ENCODE peak calls at places on chromosomes 5 and 9, in nine cellular contexts. H is PC-3, L is AG09309, U is SJSA1, K is body of pancreas, R is psoas muscle, F is neural progenitor cell, O is astrocyte of the spinal cord, N is aorta. C is an unnamed sample.

GRCh38 chr5:90709323-90710148 is 150.9 kb downstream of the ADGRV1 start:
- DNase-seq in H (peak), L (peak), U (no peak), K (peak), R (no peak), F (peak), O (peak), N (no peak), C (no peak)

GRCh38 chr9:98989036-98990000 is 45.6 kb downstream of the COL15A1 start:
- DNase-seq in H (peak), L (peak), U (peak), K (peak), R (peak), F (peak), O (peak), N (peak), C (peak)

GRCh38 chr9:138020120-138020794 is 142.7 kb downstream of the CACNA1B start:
- DNase-seq in H (no peak), L (no peak), U (no peak), K (no peak), R (peak), F (no peak), O (no peak), N (no peak), C (no peak)

GRCh38 chr5:107306597-107306996 is 364.1 kb downstream of the EFNA5 start:
- DNase-seq in H (no peak), L (no peak), U (no peak), K (no peak), R (no peak), F (no peak), O (no peak), N (no peak), C (no peak)

GRCh38 chr9:134335095-134335489 is 8.8 kb downstream of the RXRA start:
- DNase-seq in H (peak), L (no peak), U (no peak), K (no peak), R (peak), F (no peak), O (no peak), N (no peak), C (no peak)

GRCh38 chr5:98109561-98110006 is 663.9 kb upstream of the RGMB start:
- DNase-seq in H (peak), L (peak), U (peak), K (no peak), R (no peak), F (no peak), O (peak), N (no peak), C (no peak)

GRCh38 chr5:62825623-62826220 is 247.1 kb downstream of the LRRC70 start:
- DNase-seq in H (no peak), L (no peak), U (no peak), K (no peak), R (no peak), F (no peak), O (no peak), N (no peak), C (no peak)

GRCh38 chr5:110054240-110054639 is 364.5 kb downstream of the MAN2A1 start:
- DNase-seq in H (peak), L (no peak), U (no peak), K (peak), R (no peak), F (peak), O (peak), N (no peak), C (peak)

GRCh38 chr5:23996525-23996924 is 489.1 kb downstream of the PRDM9 start:
- DNase-seq in H (no peak), L (no peak), U (no peak), K (no peak), R (no peak), F (no peak), O (no peak), N (no peak), C (no peak)

GRCh38 chr5:76264681-76265080 is 138.4 kb upstream of the IQGAP2 start:
- DNase-seq in H (no peak), L (no peak), U (no peak), K (no peak), R (no peak), F (no peak), O (no peak), N (no peak), C (no peak)

GRCh38 chr9:131020388-131020787 is 11.4 kb downstream of the LAMC3 start:
- DNase-seq in H (peak), L (peak), U (no peak), K (no peak), R (peak), F (no peak), O (peak), N (no peak), C (no peak)

GRCh38 chr5:63960646-63961045 is 1.6 kb downstream of the HTR1A start:
- DNase-seq in H (no peak), L (no peak), U (no peak), K (no peak), R (peak), F (no peak), O (no peak), N (no peak), C (no peak)

GRCh38 chr5:62178258-62178657 is 127.7 kb upstream of the KIF2A start:
- DNase-seq in H (no peak), L (no peak), U (no peak), K (no peak), R (no peak), F (no peak), O (no peak), N (no peak), C (no peak)

GRCh38 chr5:145704724-145705123 is 130.4 kb downstream of the PRELID2 start:
- DNase-seq in H (no peak), L (no peak), U (no peak), K (no peak), R (no peak), F (peak), O (no peak), N (no peak), C (no peak)

GRCh38 chr5:5738797-5739489 is 316.5 kb downstream of the ICE1 start:
- DNase-seq in H (no peak), L (no peak), U (no peak), K (no peak), R (no peak), F (no peak), O (no peak), N (no peak), C (no peak)
- H3K4me3 ChIP-seq in H (no peak), L (no peak), U (no peak), K (no peak), R (no peak), F (no peak), O (no peak), N (no peak), C (no peak)

DNA sequence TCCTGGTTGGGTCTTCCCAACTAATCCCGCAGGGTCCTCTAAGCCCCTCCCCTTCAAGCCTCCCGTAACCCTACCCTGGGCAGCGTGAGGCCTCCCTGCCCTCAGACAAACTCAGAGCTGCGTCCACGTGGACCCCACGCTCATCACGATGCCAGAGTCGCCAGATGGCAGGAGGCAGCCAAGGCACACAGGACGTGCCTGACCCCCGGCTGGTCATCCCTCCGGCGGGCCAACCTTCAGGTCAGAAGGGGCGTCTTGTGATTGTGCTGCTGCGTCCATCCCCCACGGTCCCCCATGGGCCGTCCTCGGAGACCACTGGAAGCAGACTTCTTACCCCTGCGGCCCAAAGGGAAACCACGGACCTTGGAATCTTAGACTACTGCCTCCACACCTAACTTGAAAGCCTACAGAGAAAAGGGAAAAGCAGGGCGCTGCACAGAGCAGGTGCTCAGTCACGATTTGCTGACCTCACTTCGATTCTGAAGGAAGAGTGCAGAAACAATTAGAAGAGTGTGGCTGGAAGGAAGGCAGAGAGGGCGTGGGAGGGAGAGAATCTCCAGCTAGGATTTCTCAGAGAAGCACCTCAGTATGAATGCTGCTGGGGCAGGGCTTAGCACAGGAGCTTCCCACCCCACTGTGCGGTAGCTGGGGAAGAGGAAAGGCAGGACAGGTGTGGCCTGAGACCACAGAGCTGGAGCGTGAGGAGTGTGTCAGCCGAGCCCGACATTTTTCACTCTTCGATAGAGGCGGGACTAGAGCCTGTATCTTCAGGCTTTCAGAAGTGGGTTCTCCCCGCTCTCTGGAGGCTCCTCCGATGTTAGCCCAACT is 174.8 kb downstream of the ERCC6L2 start:
- DNase-seq in H (no peak), L (no peak), U (no peak), K (no peak), R (no peak), F (no peak), O (no peak), N (no peak), C (no peak)
- H3K4me3 ChIP-seq in H (no peak), L (no peak), U (no peak), K (no peak), R (no peak), F (no peak), O (no peak), N (no peak), C (no peak)

GRCh38 chr9:133254471-133254870 is 20.5 kb downstream of the ABO start:
- DNase-seq in H (no peak), L (no peak), U (no peak), K (no peak), R (no peak), F (no peak), O (no peak), N (no peak), C (no peak)
- H3K4me3 ChIP-seq in H (no peak), L (no peak), U (no peak), K (no peak), R (no peak), F (no peak), O (no peak), N (no peak), C (no peak)

GRCh38 chr9:96154081-96154480 is 147.9 kb downstream of the HSD17B3 start:
- DNase-seq in H (no peak), L (no peak), U (no peak), K (no peak), R (no peak), F (no peak), O (no peak), N (peak), C (no peak)
- H3K4me3 ChIP-seq in H (no peak), L (no peak), U (no peak), K (no peak), R (no peak), F (no peak), O (no peak), N (no peak), C (no peak)

DNA sequence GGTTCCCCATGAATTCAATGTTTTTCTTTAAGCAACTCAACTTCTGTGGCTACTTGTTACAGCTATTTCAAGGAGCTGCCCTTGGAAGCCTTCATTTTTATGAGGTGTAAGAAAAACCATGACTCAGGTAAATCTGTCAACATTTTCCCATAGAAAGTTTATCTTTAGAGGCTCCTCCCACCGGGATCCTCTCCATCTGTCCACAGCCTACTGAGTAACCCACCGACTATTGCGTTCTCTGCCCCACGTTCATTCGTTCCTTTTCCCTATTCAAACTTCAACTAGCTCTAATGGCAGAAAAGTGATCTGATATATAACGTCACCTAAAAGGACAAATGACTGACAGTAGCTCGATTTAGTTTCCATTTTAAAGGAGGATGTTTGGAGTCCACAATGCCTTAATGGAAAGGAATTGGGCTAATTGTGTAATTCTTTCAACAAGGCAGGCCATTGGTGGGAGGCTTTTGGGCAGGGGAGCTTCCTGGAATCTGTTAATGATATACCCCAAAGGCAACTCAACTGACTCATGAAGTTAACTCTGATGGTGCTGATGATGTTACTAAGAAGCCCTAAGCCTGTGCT is 29.3 kb upstream of the NR3C1 start:
- DNase-seq in H (no peak), L (no peak), U (no peak), K (no peak), R (no peak), F (no peak), O (no peak), N (no peak), C (no peak)
- H3K4me3 ChIP-seq in H (no peak), L (no peak), U (no peak), K (no peak), R (no peak), F (no peak), O (no peak), N (no peak), C (no peak)

DNA sequence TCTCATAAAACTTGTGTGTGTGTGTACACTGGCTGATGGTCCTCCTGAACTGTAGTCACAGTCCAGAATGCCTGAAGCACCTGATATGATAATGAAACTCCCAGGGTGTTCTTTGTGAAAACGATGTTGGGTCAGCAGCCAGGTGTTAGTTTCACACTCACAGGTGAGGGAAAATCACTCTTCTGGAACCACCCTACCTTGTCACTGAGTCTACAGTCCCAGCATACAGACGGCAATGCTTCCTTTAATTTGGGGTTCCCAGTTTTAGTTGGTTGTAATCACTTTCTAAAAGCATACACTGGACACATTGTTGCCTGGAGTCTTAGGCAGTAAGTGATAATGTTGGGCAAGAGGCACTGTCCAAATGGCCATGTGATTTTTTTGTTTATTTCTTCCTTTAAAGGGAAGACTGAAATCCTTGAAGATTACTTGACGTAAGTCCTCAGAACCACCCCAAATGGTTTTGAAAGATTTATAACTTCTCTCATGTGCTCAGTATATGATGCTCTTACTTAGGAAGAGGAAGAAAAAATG is 18.2 kb upstream of the MGAT1 start:
- DNase-seq in H (no peak), L (no peak), U (no peak), K (peak), R (no peak), F (no peak), O (no peak), N (no peak), C (no peak)
- H3K4me3 ChIP-seq in H (no peak), L (no peak), U (no peak), K (no peak), R (no peak), F (no peak), O (no peak), N (no peak), C (no peak)

DNA sequence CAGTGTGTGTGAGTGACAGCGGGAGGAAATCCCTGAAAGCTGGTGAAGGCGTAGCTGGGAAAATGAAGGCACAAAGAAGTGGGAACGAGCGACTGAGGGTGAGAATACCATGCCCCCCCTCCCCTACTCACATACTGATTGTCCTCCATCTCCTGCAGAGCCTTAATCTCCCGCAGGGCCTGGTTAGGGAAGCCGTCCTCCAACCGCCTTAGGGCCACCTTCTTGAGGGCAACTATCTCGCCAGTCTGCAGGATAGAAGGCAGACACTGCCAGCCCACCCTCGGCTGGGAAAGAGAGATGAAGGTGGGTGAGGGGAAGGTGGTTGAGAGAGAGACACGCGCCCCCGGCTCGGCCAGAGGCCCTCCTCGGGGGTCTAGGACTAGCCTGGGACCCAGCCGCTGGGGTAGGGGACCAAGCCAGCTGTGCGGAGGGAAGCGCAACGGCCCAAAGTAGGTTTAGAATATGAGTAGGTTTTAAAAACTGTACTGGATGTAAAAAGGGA is 491 bp downstream of the CDK20 start:
- DNase-seq in H (no peak), L (no peak), U (no peak), K (no peak), R (no peak), F (peak), O (peak), N (no peak), C (no peak)
- H3K4me3 ChIP-seq in H (peak), L (peak), U (peak), K (peak), R (peak), F (peak), O (peak), N (no peak), C (peak)

GRCh38 chr5:170327168-170327567 is 29.6 kb upstream of the LCP2 start:
- DNase-seq in H (no peak), L (no peak), U (no peak), K (no peak), R (no peak), F (no peak), O (no peak), N (no peak), C (no peak)
- H3K4me3 ChIP-seq in H (no peak), L (no peak), U (no peak), K (no peak), R (no peak), F (no peak), O (no peak), N (no peak), C (no peak)

DNA sequence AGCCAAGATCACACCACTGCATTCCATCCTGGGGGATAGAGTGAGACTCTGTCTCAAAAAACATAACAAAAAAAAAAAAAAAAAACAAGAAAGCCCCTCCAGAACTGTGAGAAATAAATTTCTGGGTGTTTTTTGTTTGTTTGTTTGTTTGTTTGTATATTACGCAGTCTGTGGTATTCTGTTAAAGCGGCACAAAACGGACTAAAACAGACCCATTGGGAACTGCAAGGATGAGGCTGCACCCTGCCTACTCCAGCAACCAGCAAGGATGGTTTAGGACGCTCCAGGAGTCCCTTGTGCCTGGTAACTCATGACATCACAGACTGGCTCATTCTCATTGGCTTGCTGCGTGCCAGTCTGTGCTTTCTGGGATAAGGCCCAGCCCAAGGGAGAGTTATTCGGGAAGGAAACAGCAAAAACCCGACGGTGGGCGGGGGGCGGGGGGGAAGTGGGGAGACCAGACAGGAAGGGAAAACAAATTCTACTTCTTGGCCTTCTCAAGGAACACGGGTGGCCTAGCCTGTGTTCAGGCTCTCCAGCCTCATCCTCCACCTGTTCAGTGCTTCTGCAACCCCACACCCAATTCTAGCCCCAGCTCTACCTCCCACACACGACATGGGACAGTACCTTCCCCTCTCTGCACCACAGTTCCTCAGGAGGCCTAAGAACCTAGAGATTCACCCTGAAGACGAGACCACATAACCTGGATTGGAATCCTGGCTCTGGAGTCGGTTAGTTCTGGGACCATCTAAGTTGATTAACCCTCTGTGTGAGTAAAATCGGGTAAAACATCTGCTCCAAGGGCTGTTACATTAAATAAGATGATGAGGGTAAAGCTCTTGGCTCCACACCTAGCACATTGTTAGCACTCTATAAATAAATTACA is 2.8 kb downstream of the CD74 start:
- DNase-seq in H (peak), L (peak), U (peak), K (peak), R (peak), F (peak), O (peak), N (peak), C (peak)
- H3K4me3 ChIP-seq in H (no peak), L (no peak), U (no peak), K (no peak), R (peak), F (no peak), O (no peak), N (no peak), C (no peak)

C was measured in keratinocyte.